ENCODE peak calls at places on chromosomes 3 and 15, in nine cellular contexts. W, C, V, I, Y, P, U, O and N are unnamed samples.

GRCh38 chr3:158739661-158740060 is 7.4 kb upstream of the RARRES1 start:
- DNase-seq in W (no peak), C (no peak), V (no peak), I (no peak), Y (no peak), P (no peak), U (no peak), O (no peak), N (no peak)

GRCh38 chr3:170680593-170680992 is 94.7 kb upstream of the SLC7A14 start:
- DNase-seq in W (no peak), C (no peak), V (no peak), I (no peak), Y (no peak), P (no peak), U (no peak), O (no peak), N (no peak)

GRCh38 chr15:75697523-75698398 is 14.9 kb downstream of the CSPG4 start:
- DNase-seq in W (no peak), C (no peak), V (no peak), I (no peak), Y (no peak), P (peak), U (peak), O (no peak), N (no peak)

GRCh38 chr15:45116482-45117326 is 2.6 kb downstream of the DUOXA2 start:
- DNase-seq in W (no peak), C (no peak), V (no peak), I (no peak), Y (no peak), P (no peak), U (no peak), O (no peak), N (no peak)

GRCh38 chr3:20066848-20067617 is 26.8 kb downstream of the KAT2B start:
- DNase-seq in W (no peak), C (no peak), V (no peak), I (no peak), Y (no peak), P (no peak), U (peak), O (no peak), N (no peak)

GRCh38 chr3:42116466-42116865 is 25.3 kb downstream of the TRAK1 start:
- DNase-seq in W (no peak), C (no peak), V (no peak), I (no peak), Y (no peak), P (no peak), U (peak), O (no peak), N (no peak)

GRCh38 chr15:38207591-38207990 is 45.0 kb upstream of the SPRED1 start:
- DNase-seq in W (no peak), C (no peak), V (no peak), I (no peak), Y (no peak), P (no peak), U (peak), O (no peak), N (no peak)

GRCh38 chr3:196655496-196655895 is 16.0 kb downstream of the NRROS start:
- DNase-seq in W (no peak), C (no peak), V (no peak), I (no peak), Y (no peak), P (no peak), U (no peak), O (no peak), N (no peak)

GRCh38 chr15:33915571-33916407 is 52.5 kb upstream of the CHRM5 start:
- DNase-seq in W (no peak), C (peak), V (no peak), I (no peak), Y (no peak), P (peak), U (no peak), O (no peak), N (no peak)

GRCh38 chr3:51275096-51275805 is 109.8 kb upstream of the MANF start:
- DNase-seq in W (no peak), C (no peak), V (no peak), I (no peak), Y (no peak), P (no peak), U (no peak), O (no peak), N (no peak)

GRCh38 chr3:186526256-186526606 is 17.9 kb downstream of the CRYGS start:
- DNase-seq in W (no peak), C (no peak), V (no peak), I (no peak), Y (no peak), P (no peak), U (no peak), O (no peak), N (no peak)

GRCh38 chr3:146035366-146035765 is 125.6 kb downstream of the PLOD2 start:
- DNase-seq in W (no peak), C (no peak), V (no peak), I (no peak), Y (no peak), P (no peak), U (peak), O (no peak), N (no peak)

GRCh38 chr15:83206971-83207621 is 527 bp downstream of the HDGFL3 start:
- DNase-seq in W (peak), C (peak), V (no peak), I (no peak), Y (peak), P (no peak), U (peak), O (peak), N (no peak)

GRCh38 chr15:77070500-77071337 is at the start of gene TSPAN3:
- DNase-seq in W (peak), C (peak), V (peak), I (peak), Y (peak), P (peak), U (peak), O (peak), N (peak)

GRCh38 chr3:111745786-111746185 is 113.3 kb upstream of the PHLDB2 start:
- DNase-seq in W (no peak), C (no peak), V (no peak), I (no peak), Y (no peak), P (no peak), U (no peak), O (no peak), N (no peak)

GRCh38 chr15:62459875-62460274 is 294.8 kb upstream of the C2CD4B start:
- DNase-seq in W (no peak), C (no peak), V (no peak), I (no peak), Y (no peak), P (no peak), U (no peak), O (no peak), N (no peak)

GRCh38 chr15:45549831-45550230 is 27.3 kb upstream of the SLC30A4 start:
- DNase-seq in W (no peak), C (no peak), V (no peak), I (no peak), Y (no peak), P (no peak), U (peak), O (no peak), N (no peak)

GRCh38 chr3:71641669-71642068 is 58.1 kb upstream of the FOXP1 start:
- DNase-seq in W (peak), C (no peak), V (no peak), I (no peak), Y (no peak), P (peak), U (peak), O (no peak), N (no peak)

GRCh38 chr3:16589867-16590624 is 15.2 kb downstream of the DAZL start:
- DNase-seq in W (no peak), C (no peak), V (no peak), I (no peak), Y (no peak), P (no peak), U (no peak), O (no peak), N (no peak)

GRCh38 chr3:59006791-59007517 is 42.9 kb downstream of the CFAP20DC start:
- DNase-seq in W (no peak), C (no peak), V (no peak), I (no peak), Y (peak), P (no peak), U (peak), O (no peak), N (no peak)

GRCh38 chr3:41893977-41894376 is 67.9 kb downstream of the ULK4 start:
- DNase-seq in W (peak), C (peak), V (no peak), I (peak), Y (no peak), P (peak), U (peak), O (no peak), N (no peak)

GRCh38 chr15:77122576-77122975 is 51.7 kb upstream of the TSPAN3 start:
- DNase-seq in W (no peak), C (no peak), V (no peak), I (no peak), Y (no peak), P (no peak), U (no peak), O (no peak), N (no peak)

GRCh38 chr15:101296418-101297405 is 1.7 kb upstream of the SNRPA1 start:
- DNase-seq in W (no peak), C (no peak), V (no peak), I (no peak), Y (no peak), P (no peak), U (peak), O (no peak), N (no peak)

GRCh38 chr3:6394944-6395343 is 466.0 kb upstream of the GRM7 start:
- DNase-seq in W (no peak), C (no peak), V (no peak), I (no peak), Y (no peak), P (no peak), U (no peak), O (no peak), N (no peak)

GRCh38 chr3:99783009-99783573 is 34.6 kb upstream of the CMSS1 start:
- DNase-seq in W (no peak), C (no peak), V (no peak), I (no peak), Y (no peak), P (no peak), U (peak), O (no peak), N (no peak)

GRCh38 chr3:123576119-123576518 is 8.7 kb downstream of the HACD2 start:
- DNase-seq in W (no peak), C (no peak), V (no peak), I (no peak), Y (no peak), P (no peak), U (no peak), O (no peak), N (no peak)

GRCh38 chr3:114405202-114405601 is 111.4 kb downstream of the TIGIT start:
- DNase-seq in W (no peak), C (no peak), V (no peak), I (no peak), Y (no peak), P (no peak), U (peak), O (no peak), N (no peak)

GRCh38 chr3:196998966-196999760 is 30.5 kb downstream of the MELTF start:
- DNase-seq in W (no peak), C (no peak), V (no peak), I (no peak), Y (no peak), P (no peak), U (no peak), O (no peak), N (no peak)

GRCh38 chr15:78951841-78952238 is 7.0 kb upstream of the CTSH start:
- DNase-seq in W (peak), C (no peak), V (no peak), I (peak), Y (no peak), P (peak), U (peak), O (no peak), N (peak)

GRCh38 chr3:189737071-189737470 is 105.9 kb downstream of the TP63 start:
- DNase-seq in W (no peak), C (no peak), V (no peak), I (no peak), Y (no peak), P (no peak), U (no peak), O (no peak), N (no peak)

GRCh38 chr15:35090104-35090807 is 5.2 kb upstream of the NANOGP8 start:
- DNase-seq in W (no peak), C (no peak), V (no peak), I (no peak), Y (no peak), P (no peak), U (no peak), O (no peak), N (no peak)